ENCODE peak calls at places on chromosomes 4 and X, in ten cellular contexts. M, S, Q, B, Z, K, F, R, T and L are unnamed samples.
A peak's percentile ranks its signal among the peaks of the same experiment; 100 is the strongest.

GRCh38 chr4:13543648-13544555 is at the start of gene NKX3-2:
- DNase-seq in M (no peak), R (no peak), T (peak; percentile 65), Q (no peak), F (no peak), K (no peak), Z (no peak), B (peak; percentile 9), S (no peak), L (no peak)

GRCh38 chrX:81925812-81926211 is 723.9 kb downstream of the SH3BGRL start:
- DNase-seq in S (no peak), K (no peak), R (no peak), T (no peak), F (no peak), Q (no peak), M (no peak), B (no peak), Z (no peak), L (no peak)

GRCh38 chrX:47706575-47706974 is 47.6 kb upstream of the UXT start:
- DNase-seq in S (no peak), K (no peak), R (no peak), Z (no peak), M (no peak), T (no peak), F (no peak), B (no peak), Q (no peak), L (no peak)

GRCh38 chr4:21451032-21451431 is 497.5 kb downstream of the KCNIP4 start:
- DNase-seq in Q (no peak), R (peak; percentile 72), F (no peak), S (no peak), T (no peak), B (peak; percentile 80), K (no peak), M (peak; percentile 4), Z (no peak), L (no peak)

GRCh38 chrX:44765556-44765955 is 78.3 kb upstream of the DUSP21 start:
- DNase-seq in K (no peak), Z (no peak), B (no peak), T (no peak), S (no peak), Q (no peak), M (no peak), R (no peak), F (no peak), L (no peak)

GRCh38 chrX:42704454-42704853 is 73.5 kb downstream of the PPP1R2C start:
- DNase-seq in F (peak; percentile 14), T (no peak), K (no peak), Z (no peak), Q (no peak), M (no peak), S (no peak), R (no peak), B (no peak), L (no peak)

GRCh38 chrX:106906361-106906760 is 3.2 kb upstream of the RIPPLY1 start:
- DNase-seq in Z (no peak), S (no peak), F (no peak), R (no peak), M (no peak), T (no peak), Q (no peak), B (no peak), K (peak; percentile 28), L (no peak)

GRCh38 chrX:97399400-97399799 is 515.7 kb downstream of the RPA4 start:
- DNase-seq in S (no peak), R (no peak), K (no peak), F (peak; percentile 82), B (no peak), Q (no peak), M (no peak), Z (no peak), T (no peak), L (no peak)

GRCh38 chrX:150649096-150649870 is 43.9 kb upstream of the MTMR1 start:
- DNase-seq in Q (peak; percentile 65), T (no peak), Z (no peak), S (no peak), B (no peak), F (no peak), M (peak; percentile 5), K (no peak), R (no peak), L (no peak)

GRCh38 chr4:11548529-11549176 is 120.0 kb upstream of the HS3ST1 start:
- DNase-seq in K (no peak), Z (no peak), T (no peak), F (peak; percentile 66), M (no peak), R (no peak), Q (no peak), B (peak; percentile 46), S (no peak), L (no peak)